ENCODE peak calls at places on chromosome 16, in eight cellular contexts. P is HepG2; L is PC-3; U is mucosa of descending colon; O is T-helper 17 cell; D is right cardiac atrium; K is CD8-positive, alpha-beta T cell; E is heart left ventricle. R is an unnamed sample.
A peak's percentile ranks its signal among the peaks of the same experiment; 100 is the strongest.

GRCh38 chr16:1354815-1355214 is 3.1 kb downstream of the GNPTG start:
- ATAC-seq in P (no peak), L (no peak), U (no peak), O (no peak), D (no peak), K (no peak), E (no peak), R (no peak)

GRCh38 chr16:801584-802363 is 1.2 kb upstream of the GNG13 start:
- ATAC-seq in P (peak; percentile 4), L (no peak), U (no peak), O (no peak), D (no peak), K (no peak), E (no peak), R (no peak)

GRCh38 chr16:83878838-83879237 is 20.1 kb upstream of the MLYCD start:
- ATAC-seq in P (no peak), L (no peak), U (no peak), O (no peak), D (no peak), K (no peak), E (no peak), R (no peak)

GRCh38 chr16:53207810-53208752 is 153.3 kb downstream of the CHD9 start:
- ATAC-seq in P (peak; percentile 92), L (peak; percentile 86), U (peak; percentile 95), O (peak; percentile 44), D (peak; percentile 96), K (peak; percentile 54), E (peak; percentile 90), R (peak; percentile 83)

GRCh38 chr16:56932588-56933265 is 785 bp downstream of the HERPUD1 start:
- ATAC-seq in P (peak; percentile 68), L (peak; percentile 44), U (peak; percentile 63), O (no peak), D (peak; percentile 86), K (no peak), E (peak; percentile 80), R (peak; percentile 64)

GRCh38 chr16:67277999-67278772 is 1.1 kb upstream of the PLEKHG4 start:
- ATAC-seq in P (no peak), L (peak; percentile 53), U (peak; percentile 42), O (no peak), D (peak; percentile 64), K (no peak), E (no peak), R (peak; percentile 2)

GRCh38 chr16:74477226-74477625 is 55.9 kb upstream of the CLEC18B start:
- ATAC-seq in P (peak; percentile 77), L (no peak), U (peak; percentile 78), O (no peak), D (no peak), K (no peak), E (no peak), R (no peak)

GRCh38 chr16:22329199-22329695 is 32.0 kb downstream of the POLR3E start:
- ATAC-seq in P (no peak), L (no peak), U (no peak), O (no peak), D (no peak), K (no peak), E (no peak), R (no peak)

GRCh38 chr16:29107299-29107698 is 122.4 kb downstream of the LAT start:
- ATAC-seq in P (peak; percentile 55), L (no peak), U (peak; percentile 85), O (no peak), D (peak; percentile 35), K (no peak), E (no peak), R (no peak)

GRCh38 chr16:89246903-89247733 is 29.6 kb downstream of the ZNF778 start:
- ATAC-seq in P (peak; percentile 91), L (peak; percentile 89), U (peak; percentile 99), O (peak; percentile 94), D (peak; percentile 96), K (peak; percentile 96), E (peak; percentile 89), R (peak; percentile 98)

GRCh38 chr16:56945847-56946527 is 14.0 kb downstream of the HERPUD1 start:
- ATAC-seq in P (no peak), L (no peak), U (no peak), O (no peak), D (no peak), K (no peak), E (no peak), R (no peak)

GRCh38 chr16:22109258-22109898 is 17.0 kb downstream of the VWA3A start:
- ATAC-seq in P (no peak), L (no peak), U (no peak), O (no peak), D (no peak), K (peak; percentile 61), E (no peak), R (no peak)

GRCh38 chr16:66619534-66620418 is 15.3 kb downstream of the CMTM3 start:
- ATAC-seq in P (no peak), L (no peak), U (no peak), O (no peak), D (peak; percentile 6), K (no peak), E (no peak), R (no peak)

GRCh38 chr16:71289732-71290062 is 495 bp upstream of the CMTR2 start:
- ATAC-seq in P (no peak), L (no peak), U (no peak), O (no peak), D (no peak), K (no peak), E (no peak), R (no peak)

GRCh38 chr16:68939921-68940320 is 96.6 kb downstream of the TANGO6 start:
- ATAC-seq in P (no peak), L (no peak), U (no peak), O (no peak), D (no peak), K (no peak), E (no peak), R (no peak)

GRCh38 chr16:84193480-84193879 is 2.5 kb downstream of the ADAD2 start:
- ATAC-seq in P (no peak), L (no peak), U (no peak), O (peak; percentile 63), D (no peak), K (peak; percentile 47), E (no peak), R (no peak)

GRCh38 chr16:54477766-54478165 is 191.2 kb upstream of the IRX3 start:
- ATAC-seq in P (no peak), L (no peak), U (no peak), O (no peak), D (no peak), K (no peak), E (no peak), R (no peak)

GRCh38 chr16:4800290-4801041 is 2.0 kb downstream of the ROGDI start:
- ATAC-seq in P (peak; percentile 45), L (no peak), U (peak; percentile 25), O (no peak), D (no peak), K (no peak), E (peak; percentile 13), R (peak; percentile 21)

GRCh38 chr16:74573622-74574021 is 33.3 kb downstream of the GLG1 start:
- ATAC-seq in P (no peak), L (no peak), U (no peak), O (no peak), D (no peak), K (no peak), E (no peak), R (no peak)

GRCh38 chr16:2526135-2526534 is 5.1 kb downstream of the CEMP1 start:
- ATAC-seq in P (no peak), L (no peak), U (no peak), O (no peak), D (no peak), K (no peak), E (no peak), R (no peak)

GRCh38 chr16:84367750-84368320 is 503 bp upstream of the ATP2C2 start:
- ATAC-seq in P (peak; percentile 24), L (peak; percentile 20), U (peak; percentile 61), O (no peak), D (no peak), K (no peak), E (no peak), R (peak; percentile 51)

GRCh38 chr16:82651921-82652601 is 25.3 kb downstream of the CDH13 start:
- ATAC-seq in P (no peak), L (no peak), U (peak; percentile 82), O (peak; percentile 12), D (peak; percentile 27), K (no peak), E (no peak), R (no peak)

GRCh38 chr16:17258848-17259713 is 211.7 kb downstream of the XYLT1 start:
- ATAC-seq in P (peak; percentile 77), L (no peak), U (peak; percentile 73), O (no peak), D (peak; percentile 36), K (no peak), E (no peak), R (no peak)

GRCh38 chr16:24999088-24999670 is 16.0 kb downstream of the ARHGAP17 start:
- ATAC-seq in P (no peak), L (peak; percentile 52), U (no peak), O (no peak), D (peak; percentile 62), K (no peak), E (peak; percentile 70), R (no peak)

GRCh38 chr16:69613283-69614154 is 47.8 kb downstream of the NFAT5 start:
- ATAC-seq in P (no peak), L (peak; percentile 97), U (peak; percentile 99), O (peak; percentile 47), D (peak; percentile 35), K (no peak), E (no peak), R (peak; percentile 97)

GRCh38 chr16:51431517-51432241 is 280.6 kb upstream of the SALL1 start:
- ATAC-seq in P (no peak), L (no peak), U (peak; percentile 30), O (no peak), D (no peak), K (no peak), E (no peak), R (no peak)